ENCODE peak calls at places on chromosomes 16 and 17, in ten cellular contexts. L is cardiac fibroblast, S is SK-N-SH, Q is fibroblast of the aortic adventitia, U is GM13976, M is astrocyte of the cerebellum, J is dorsolateral prefrontal cortex, A is right atrium auricular region, W is H9, T is lung. C is an unnamed sample.

GRCh38 chr17:31550389-31551056 is 159.0 kb downstream of the RAB11FIP4 start:
- DNase-seq in L (no peak), S (no peak), Q (no peak), U (no peak), M (no peak), J (peak), A (no peak), W (no peak), T (no peak), C (no peak)

GRCh38 chr17:82152556-82153294 is 54.7 kb upstream of the FASN start:
- DNase-seq in L (no peak), S (no peak), Q (no peak), U (no peak), M (no peak), J (no peak), A (no peak), W (no peak), T (peak), C (no peak)

GRCh38 chr16:88772871-88773811 is 11.9 kb downstream of the PIEZO1 start:
- DNase-seq in L (peak), S (no peak), Q (peak), U (no peak), M (peak), J (no peak), A (no peak), W (no peak), T (no peak), C (no peak)

GRCh38 chr17:46135126-46135812 is 58.0 kb downstream of the KANSL1 start:
- DNase-seq in L (no peak), S (no peak), Q (no peak), U (no peak), M (no peak), J (no peak), A (no peak), W (no peak), T (no peak), C (peak)

GRCh38 chr17:83055911-83056582 is 23.4 kb upstream of the METRNL start:
- DNase-seq in L (peak), S (no peak), Q (peak), U (no peak), M (peak), J (no peak), A (peak), W (no peak), T (no peak), C (peak)

GRCh38 chr16:8868272-8869211 is at the start of gene CARHSP1:
- DNase-seq in L (peak), S (peak), Q (peak), U (peak), M (peak), J (peak), A (peak), W (peak), T (peak), C (peak)

GRCh38 chr17:14289162-14289561 is 11.7 kb upstream of the HS3ST3B1 start:
- DNase-seq in L (no peak), S (no peak), Q (no peak), U (no peak), M (no peak), J (no peak), A (no peak), W (peak), T (no peak), C (peak)

GRCh38 chr17:13353590-13353989 is 248.1 kb downstream of the HS3ST3A1 start:
- DNase-seq in L (peak), S (peak), Q (peak), U (no peak), M (no peak), J (no peak), A (no peak), W (no peak), T (no peak), C (no peak)

GRCh38 chr17:16439867-16440351 is 24.5 kb downstream of the TRPV2 start:
- DNase-seq in L (peak), S (no peak), Q (peak), U (no peak), M (no peak), J (no peak), A (no peak), W (no peak), T (no peak), C (peak)

GRCh38 chr17:64787255-64787920 is 125.3 kb upstream of the SMURF2 start:
- DNase-seq in L (no peak), S (no peak), Q (no peak), U (no peak), M (no peak), J (no peak), A (no peak), W (no peak), T (no peak), C (no peak)

GRCh38 chr17:82065638-82066303 is at the start of gene DUS1L:
- DNase-seq in L (peak), S (peak), Q (peak), U (peak), M (no peak), J (peak), A (no peak), W (no peak), T (peak), C (peak)

GRCh38 chr17:42200702-42201101 is 6.4 kb upstream of the GHDC start:
- DNase-seq in L (peak), S (peak), Q (peak), U (no peak), M (no peak), J (peak), A (peak), W (no peak), T (no peak), C (no peak)

GRCh38 chr16:22977294-22977697 is 163.3 kb downstream of the HS3ST2 start:
- DNase-seq in L (no peak), S (no peak), Q (peak), U (no peak), M (no peak), J (no peak), A (no peak), W (no peak), T (no peak), C (peak)

GRCh38 chr17:43365356-43365755 is 33.4 kb upstream of the ARL4D start:
- DNase-seq in L (no peak), S (no peak), Q (no peak), U (no peak), M (no peak), J (no peak), A (no peak), W (no peak), T (no peak), C (no peak)

GRCh38 chr16:65414284-65414984 is 292.6 kb upstream of the CDH11 start:
- DNase-seq in L (peak), S (peak), Q (peak), U (no peak), M (peak), J (no peak), A (no peak), W (no peak), T (no peak), C (peak)

GRCh38 chr17:37801131-37801530 is 56.3 kb upstream of the HNF1B start:
- DNase-seq in L (no peak), S (no peak), Q (no peak), U (no peak), M (no peak), J (no peak), A (no peak), W (no peak), T (no peak), C (no peak)

GRCh38 chr17:42553161-42553818 is 567 bp downstream of the HSD17B1 start:
- DNase-seq in L (peak), S (peak), Q (no peak), U (no peak), M (no peak), J (no peak), A (no peak), W (peak), T (no peak), C (peak)

GRCh38 chr16:17768257-17768656 is 297.5 kb upstream of the XYLT1 start:
- DNase-seq in L (peak), S (no peak), Q (peak), U (no peak), M (peak), J (no peak), A (no peak), W (no peak), T (no peak), C (peak)

DNA sequence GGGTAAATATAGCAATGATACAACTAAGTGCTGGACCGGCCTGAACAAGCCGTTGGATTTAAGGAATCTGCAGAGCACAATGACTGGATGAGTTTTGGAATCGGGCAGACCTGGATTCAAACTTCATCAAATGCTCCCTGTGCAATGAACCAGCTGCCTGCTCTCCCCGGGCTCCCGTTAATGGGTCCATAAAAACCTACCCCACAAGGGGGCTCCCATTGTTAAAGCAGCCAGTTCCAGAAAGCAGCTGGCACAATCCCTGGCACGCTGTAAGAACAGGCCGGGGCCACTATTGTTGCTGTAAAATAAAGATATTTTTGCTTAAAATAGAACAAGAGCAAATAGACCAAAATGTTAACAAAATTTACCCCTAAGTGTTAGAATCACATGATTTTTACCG is 131.9 kb downstream of the C16orf95 start:
- DNase-seq in L (no peak), S (no peak), Q (no peak), U (no peak), M (no peak), J (no peak), A (no peak), W (no peak), T (no peak), C (no peak)
- TF ChIP-seq CTCF in L (no peak), S (no peak), Q (peak), U (no peak), M (peak), J (no peak), A (no peak), W (peak), T (no peak), C (no peak)

GRCh38 chr17:6695565-6695964 is 17.6 kb downstream of the SLC13A5 start:
- DNase-seq in L (no peak), S (no peak), Q (no peak), U (no peak), M (no peak), J (no peak), A (no peak), W (no peak), T (no peak), C (no peak)
- TF ChIP-seq CTCF in L (no peak), S (no peak), Q (no peak), U (no peak), M (no peak), J (no peak), A (no peak), W (no peak), T (no peak), C (no peak)

GRCh38 chr17:75978938-75979704 is at the start of the genes ACOX1 and TEN1:
- DNase-seq in L (peak), S (peak), Q (peak), U (peak), M (peak), J (peak), A (peak), W (peak), T (peak), C (peak)
- TF ChIP-seq CTCF in L (peak), S (peak), Q (peak), U (peak), M (no peak), J (peak), A (peak), W (no peak), T (no peak), C (no peak)

DNA sequence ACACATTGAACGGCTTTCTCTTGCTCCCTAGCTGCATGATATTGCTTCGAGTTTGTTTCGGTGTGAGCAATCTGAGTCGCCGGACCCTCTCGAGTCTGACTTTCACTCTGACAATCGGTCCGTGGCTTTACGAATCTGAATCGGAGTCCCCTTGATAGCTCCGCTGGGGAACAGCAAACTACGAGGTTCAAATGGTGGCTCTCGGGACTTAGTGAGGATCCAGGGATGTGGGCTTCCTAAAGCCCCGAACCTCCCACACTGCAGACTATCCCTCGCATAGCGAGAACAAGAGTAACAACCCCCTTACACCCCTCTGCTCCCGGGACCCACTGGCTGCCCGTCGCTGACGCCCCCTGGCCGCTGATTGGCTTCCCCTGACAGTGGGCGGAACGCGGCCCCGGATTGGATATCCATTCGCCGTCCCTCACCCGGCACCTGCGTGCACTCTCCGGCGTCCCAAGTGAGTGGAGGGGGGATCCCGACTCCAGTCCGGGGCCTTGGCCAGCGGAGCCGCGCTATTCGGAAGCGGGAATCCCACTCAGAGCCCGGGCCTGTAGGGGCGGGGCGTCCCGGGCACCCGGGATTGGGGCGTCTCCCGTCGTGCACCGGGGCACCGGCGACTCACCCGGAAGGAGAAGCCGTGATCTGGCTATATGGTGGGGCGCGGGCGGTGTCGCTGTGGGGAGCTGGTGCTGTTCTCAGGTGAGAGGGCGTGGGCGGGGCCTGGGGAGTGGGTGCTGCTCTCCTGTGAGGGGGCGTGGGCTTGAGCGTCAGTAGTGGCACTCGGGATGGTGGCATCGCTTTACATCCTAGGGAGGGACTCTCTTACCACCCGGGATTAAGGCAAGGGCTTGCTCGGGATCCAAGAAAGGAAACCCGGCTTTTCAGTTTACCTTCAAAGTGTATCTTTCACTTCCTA is at the start of gene SNX11:
- DNase-seq in L (peak), S (peak), Q (peak), U (peak), M (peak), J (peak), A (peak), W (peak), T (peak), C (peak)
- TF ChIP-seq CTCF in L (peak), S (peak), Q (peak), U (no peak), M (peak), J (peak), A (peak), W (no peak), T (no peak), C (no peak)

DNA sequence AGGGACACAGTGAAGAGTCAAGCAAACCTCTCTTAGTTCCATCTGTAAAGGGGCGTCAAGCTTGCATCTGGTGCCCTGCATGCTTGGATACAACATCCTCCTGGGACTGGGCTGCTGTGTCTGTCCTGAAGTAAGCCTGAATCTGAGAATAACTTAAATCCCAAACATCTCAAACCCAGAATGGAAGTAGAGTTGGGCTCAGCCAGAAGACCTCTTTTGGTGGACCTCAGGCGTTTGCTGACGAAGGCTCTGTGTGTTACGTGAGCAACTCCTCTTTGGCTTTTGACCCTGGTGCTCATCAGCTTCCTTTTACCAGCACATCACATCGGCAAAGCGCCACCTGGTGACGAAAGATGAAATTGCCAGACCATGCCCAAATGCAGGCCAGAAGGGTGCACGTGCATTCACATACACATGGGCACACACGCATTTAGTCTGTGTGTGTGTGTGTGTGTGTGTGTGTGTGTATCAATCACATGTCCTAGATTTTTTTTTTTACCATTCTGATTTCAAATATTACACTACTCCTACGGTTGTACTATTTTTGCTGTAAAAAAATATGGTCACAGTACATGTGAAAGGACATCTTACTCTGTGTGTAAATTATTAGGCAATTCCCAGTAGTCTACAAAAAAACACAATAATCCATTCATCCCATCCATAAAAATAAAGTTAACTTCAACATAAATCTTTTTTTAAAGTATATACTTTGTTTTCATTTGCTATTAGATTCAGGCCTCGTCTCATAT is 41.1 kb upstream of the FOXJ1 start:
- DNase-seq in L (peak), S (peak), Q (peak), U (peak), M (peak), J (peak), A (peak), W (peak), T (peak), C (peak)
- TF ChIP-seq CTCF in L (peak), S (peak), Q (peak), U (peak), M (peak), J (peak), A (peak), W (peak), T (peak), C (peak)

GRCh38 chr17:72090108-72090507 is 30.7 kb upstream of the SOX9 start:
- DNase-seq in L (peak), S (no peak), Q (no peak), U (no peak), M (no peak), J (no peak), A (peak), W (no peak), T (no peak), C (no peak)
- TF ChIP-seq CTCF in L (no peak), S (no peak), Q (no peak), U (no peak), M (no peak), J (no peak), A (no peak), W (no peak), T (no peak), C (no peak)

C was measured in MCF 10A.